ENCODE peak calls at places on chromosomes 12 and 14, in eight cellular contexts. Q is GDM1; C is CD4-positive, CD25-positive, alpha-beta regulatory T cell; P is progenitor cell of endocrine pancreas; B is non-pigmented ciliary epithelial cell; U is mucosa of descending colon; A is anterior cingulate cortex; M is DMS79 treated with DMSO at 0.1 percent for 48 hours. Z is an unnamed sample.

GRCh38 chr12:45726594-45727300 is 2.8 kb upstream of the ARID2 start:
- DNase-seq in Q (no peak), C (peak; percentile 18), P (peak; percentile 51), B (no peak), U (peak; percentile 78), A (peak; percentile 76), M (peak; percentile 71), Z (no peak)

GRCh38 chr14:55446127-55446736 is 5.8 kb upstream of the TBPL2 start:
- DNase-seq in Q (peak; percentile 12), C (peak; percentile 18), P (peak; percentile 34), B (no peak), U (no peak), A (peak; percentile 41), M (peak; percentile 78), Z (peak; percentile 66)

GRCh38 chr14:22648506-22648905 is 4.4 kb upstream of the OR6J1 start:
- DNase-seq in Q (no peak), C (no peak), P (no peak), B (no peak), U (no peak), A (no peak), M (no peak), Z (no peak)

GRCh38 chr14:68924392-68925158 is 54.5 kb downstream of the ACTN1 start:
- DNase-seq in Q (peak; percentile 38), C (no peak), P (no peak), B (no peak), U (no peak), A (no peak), M (no peak), Z (peak; percentile 15)

GRCh38 chr12:78759387-78759786 is 105.2 kb upstream of the SYT1 start:
- DNase-seq in Q (no peak), C (no peak), P (no peak), B (peak; percentile 32), U (no peak), A (no peak), M (no peak), Z (no peak)

GRCh38 chr14:38065101-38065762 is 142.5 kb upstream of the SSTR1 start:
- DNase-seq in Q (no peak), C (peak; percentile 60), P (no peak), B (no peak), U (no peak), A (no peak), M (no peak), Z (no peak)

GRCh38 chr12:112971248-112971647 is 7.1 kb upstream of the OAS2 start:
- DNase-seq in Q (peak; percentile 24), C (no peak), P (no peak), B (no peak), U (no peak), A (no peak), M (no peak), Z (no peak)

GRCh38 chr12:45674583-45674982 is 54.9 kb upstream of the ARID2 start:
- DNase-seq in Q (no peak), C (no peak), P (no peak), B (peak; percentile 76), U (no peak), A (no peak), M (peak; percentile 76), Z (peak; percentile 72)

GRCh38 chr14:69260979-69261605 is 1.1 kb downstream of the GALNT16 start:
- DNase-seq in Q (no peak), C (no peak), P (peak; percentile 59), B (no peak), U (no peak), A (peak; percentile 34), M (peak; percentile 68), Z (no peak)